ENCODE peak calls at places on chromosome 16, in eight cellular contexts. T is activated naive CD4-positive, alpha-beta T cell; I is NCI-H1436 treated with DMSO at 0.1 percent for 48 hours; F is Right ventricle myocardium superior; B is OCI-LY7; V is amygdala; A is cardiac muscle cell; U is effector memory CD8-positive, alpha-beta T cell. G is an unnamed sample.

GRCh38 chr16:87324411-87325275 is 7.5 kb upstream of the C16orf95 start:
- DNase-seq in V (no peak), I (no peak), F (peak), A (peak), U (peak), T (no peak), B (peak), G (no peak)

GRCh38 chr16:29877266-29877961 is 14.4 kb upstream of the CDIPT start:
- DNase-seq in F (no peak), T (no peak), V (no peak), I (no peak), B (peak), A (peak), U (peak), G (no peak)

GRCh38 chr16:84738255-84739038 is 38.6 kb downstream of the USP10 start:
- DNase-seq in U (peak), T (peak), B (peak), F (peak), I (no peak), A (peak), V (peak), G (no peak)

GRCh38 chr16:4765511-4766474 is 1.2 kb downstream of the ZNF500 start:
- DNase-seq in A (no peak), U (no peak), B (no peak), F (no peak), T (no peak), V (no peak), I (no peak), G (no peak)

GRCh38 chr16:70649300-70649699 is 2.9 kb downstream of the IL34 start:
- DNase-seq in T (no peak), B (no peak), F (no peak), I (no peak), A (no peak), U (no peak), V (no peak), G (no peak)

GRCh38 chr16:69049146-69049545 is 56.3 kb upstream of the HAS3 start:
- DNase-seq in I (no peak), T (no peak), F (no peak), A (no peak), V (no peak), U (no peak), B (no peak), G (no peak)

GRCh38 chr16:7497667-7498066 is 165.0 kb downstream of the RBFOX1 start:
- DNase-seq in A (no peak), B (no peak), F (no peak), I (no peak), V (no peak), U (no peak), T (no peak), G (no peak)

GRCh38 chr16:58709338-58709737 is 24.8 kb upstream of the SLC38A7 start:
- DNase-seq in V (no peak), T (no peak), F (no peak), A (no peak), B (no peak), I (no peak), U (no peak), G (no peak)

GRCh38 chr16:5615868-5616642 is 518.5 kb upstream of the EEF2KMT start:
- DNase-seq in B (peak), V (peak), U (no peak), T (no peak), I (no peak), A (peak), F (peak), G (no peak)

GRCh38 chr16:49440156-49441065 is 66.8 kb downstream of the C16orf78 start:
- DNase-seq in T (no peak), A (no peak), V (no peak), I (peak), F (no peak), B (peak), U (no peak), G (no peak)

GRCh38 chr16:59324462-59324861 is 590.3 kb upstream of the GOT2 start:
- DNase-seq in V (no peak), B (no peak), I (no peak), F (no peak), U (no peak), A (no peak), T (no peak), G (no peak)

GRCh38 chr16:4475880-4476790 is at the start of gene HMOX2:
- DNase-seq in V (peak), F (peak), I (peak), A (peak), T (peak), U (peak), B (peak), G (peak)

GRCh38 chr16:55815320-55815719 is 17.6 kb downstream of the CES1 start:
- DNase-seq in B (no peak), V (no peak), A (no peak), F (no peak), I (no peak), U (no peak), T (no peak), G (peak)

GRCh38 chr16:25493136-25493811 is 198.5 kb upstream of the HS3ST4 start:
- DNase-seq in V (no peak), A (no peak), U (no peak), F (no peak), B (no peak), I (no peak), T (no peak), G (no peak)

GRCh38 chr16:27088216-27088615 is 21.5 kb downstream of the C16orf82 start:
- DNase-seq in U (no peak), F (no peak), B (no peak), T (no peak), V (no peak), A (no peak), I (no peak), G (no peak)

GRCh38 chr16:77171750-77172635 is 19.0 kb upstream of the MON1B start:
- DNase-seq in F (no peak), U (peak), T (no peak), A (peak), B (peak), V (no peak), I (no peak), G (no peak)

GRCh38 chr16:78249832-78250231 is 150.4 kb downstream of the WWOX start:
- DNase-seq in V (no peak), U (no peak), B (no peak), T (no peak), A (no peak), F (no peak), I (no peak), G (no peak)

GRCh38 chr16:80611171-80611929 is 70.6 kb downstream of the DYNLRB2 start:
- DNase-seq in T (no peak), U (no peak), A (no peak), F (no peak), V (no peak), I (no peak), B (no peak), G (no peak)

GRCh38 chr16:79270011-79270410 is 330.5 kb downstream of the MAF start:
- DNase-seq in U (no peak), I (no peak), A (no peak), B (no peak), T (no peak), V (no peak), F (no peak), G (no peak)

GRCh38 chr16:19062706-19063105 is 4.7 kb upstream of the COQ7 start:
- DNase-seq in F (no peak), A (no peak), B (no peak), V (no peak), I (no peak), U (no peak), T (no peak), G (no peak)

GRCh38 chr16:85452364-85453178 is 160.6 kb upstream of the GSE1 start:
- DNase-seq in I (no peak), F (no peak), B (no peak), A (no peak), V (no peak), T (no peak), U (no peak), G (no peak)

GRCh38 chr16:9755076-9755475 is 427.2 kb downstream of the GRIN2A start:
- DNase-seq in I (no peak), T (no peak), V (no peak), A (no peak), F (no peak), B (no peak), U (no peak), G (no peak)

GRCh38 chr16:7597677-7598076 is 265.0 kb downstream of the RBFOX1 start:
- DNase-seq in B (no peak), T (no peak), I (no peak), A (no peak), V (no peak), F (no peak), U (no peak), G (no peak)

GRCh38 chr16:79847569-79847968 is 247.0 kb upstream of the MAF start:
- DNase-seq in T (no peak), B (no peak), A (no peak), I (no peak), U (no peak), V (no peak), F (no peak), G (no peak)

GRCh38 chr16:81651758-81652718 is 127.1 kb upstream of the PLCG2 start:
- DNase-seq in B (no peak), T (no peak), V (no peak), F (no peak), U (no peak), I (no peak), A (no peak), G (no peak)

GRCh38 chr16:85553436-85554113 is 59.5 kb upstream of the GSE1 start:
- DNase-seq in T (no peak), F (peak), V (no peak), U (peak), B (peak), I (no peak), A (peak), G (no peak)

GRCh38 chr16:86353185-86353584 is 157.1 kb upstream of the FOXF1 start:
- DNase-seq in F (no peak), B (no peak), A (no peak), U (no peak), V (no peak), T (no peak), I (no peak), G (no peak)

GRCh38 chr16:69865701-69866100 is 85.4 kb upstream of the CLEC18A start:
- DNase-seq in A (peak), U (no peak), T (no peak), I (no peak), V (no peak), B (no peak), F (peak), G (no peak)

GRCh38 chr16:67803894-67804293 is 2.5 kb downstream of the RANBP10 start:
- DNase-seq in T (no peak), I (no peak), V (no peak), B (peak), A (no peak), U (no peak), F (no peak), G (no peak)

GRCh38 chr16:12225816-12226480 is 249.4 kb downstream of the SNX29 start:
- DNase-seq in A (no peak), I (no peak), V (no peak), T (no peak), B (no peak), U (no peak), F (no peak), G (no peak)

GRCh38 chr16:80518436-80518835 is 22.4 kb upstream of the DYNLRB2 start:
- DNase-seq in F (no peak), U (peak), T (no peak), I (no peak), B (peak), V (no peak), A (no peak), G (no peak)

GRCh38 chr16:86075839-86076440 is 177.0 kb downstream of the IRF8 start:
- DNase-seq in A (no peak), T (no peak), I (no peak), B (no peak), U (no peak), F (peak), V (no peak), G (peak)

GRCh38 chr16:66342294-66342900 is 24.1 kb upstream of the CDH5 start:
- DNase-seq in V (no peak), I (no peak), A (peak), U (no peak), T (no peak), F (no peak), B (peak), G (no peak)

GRCh38 chr16:30184430-30185140 is 1.2 kb downstream of the CORO1A start:
- DNase-seq in F (peak), V (no peak), I (no peak), A (no peak), T (no peak), B (peak), U (peak), G (peak)

GRCh38 chr16:70476272-70477020 is 22.1 kb downstream of the FCSK start:
- DNase-seq in I (no peak), V (no peak), F (no peak), B (no peak), T (no peak), U (no peak), A (no peak), G (no peak)

GRCh38 chr16:70751593-70751992 is 49.4 kb downstream of the VAC14 start:
- DNase-seq in U (no peak), I (no peak), V (no peak), F (no peak), A (no peak), B (no peak), T (no peak), G (no peak)

GRCh38 chr16:63061319-63061718 is 1025.1 kb upstream of the CDH8 start:
- DNase-seq in A (no peak), I (no peak), T (no peak), V (no peak), U (no peak), B (no peak), F (no peak), G (no peak)

GRCh38 chr16:54009464-54010176 is 277.0 kb downstream of the IRX3 start:
- DNase-seq in A (no peak), U (no peak), I (no peak), B (no peak), F (no peak), T (no peak), V (no peak), G (no peak)

G was measured in suprapubic skin.